ENCODE peak calls at places on chromosomes 1 and 21, in four cellular contexts. I is IMR-90, G is endothelial cell of umbilical vein, M is K562. O is an unnamed sample.
A peak's percentile ranks its signal among the peaks of the same experiment; 100 is the strongest.

GRCh38 chr1:14869197-14869596 is 270.7 kb downstream of the KAZN start:
- DNase-seq in G (no peak), M (no peak), I (peak; percentile 3), O (no peak)

GRCh38 chr1:232620356-232620841 is 9.5 kb downstream of the SIPA1L2 start:
- DNase-seq in M (peak; percentile 8), I (peak; percentile 71), G (peak; percentile 88), O (no peak)

GRCh38 chr1:152870831-152871730 is 7.0 kb upstream of the SMCP start:
- DNase-seq in G (peak; percentile 12), I (peak; percentile 1), M (peak; percentile 51), O (no peak)

GRCh38 chr1:157137773-157138219 is 399 bp downstream of the ETV3 start:
- DNase-seq in G (no peak), M (no peak), I (no peak), O (no peak)

GRCh38 chr1:87887095-87887494 is 558.4 kb downstream of the LMO4 start:
- DNase-seq in I (no peak), G (no peak), M (no peak), O (no peak)

GRCh38 chr1:42146916-42147320 is 6.3 kb upstream of the GUCA2B start:
- DNase-seq in I (peak; percentile 45), G (peak; percentile 49), M (peak; percentile 77), O (no peak)

GRCh38 chr21:43291347-43291950 is 122.6 kb downstream of the CRYAA start:
- DNase-seq in M (no peak), I (no peak), G (no peak), O (no peak)

GRCh38 chr21:8993943-8994639 is 1527.3 kb upstream of the TPTE start:
- DNase-seq in G (peak; percentile 16), I (no peak), M (peak; percentile 80), O (no peak)

GRCh38 chr1:116569776-116570357 is 959 bp downstream of the CD58 start:
- DNase-seq in G (no peak), I (no peak), M (peak; percentile 89), O (no peak)

GRCh38 chr1:60895167-60896124 is 186.9 kb upstream of the NFIA start:
- DNase-seq in G (no peak), M (peak; percentile 41), I (no peak), O (no peak)

GRCh38 chr21:10521091-10521598 is at the start of gene TPTE:
- DNase-seq in G (no peak), M (no peak), I (no peak), O (no peak)

GRCh38 chr1:239389703-239390102 is 3.3 kb downstream of the CHRM3 start:
- DNase-seq in I (no peak), M (no peak), G (no peak), O (no peak)

GRCh38 chr1:87091425-87091824 is 177.0 kb downstream of the HS2ST1 start:
- DNase-seq in M (no peak), I (no peak), G (no peak), O (no peak)

GRCh38 chr1:32426489-32427255 is 32.4 kb upstream of the BSDC1 start:
- DNase-seq in G (no peak), I (no peak), M (no peak), O (no peak)

GRCh38 chr1:53722025-53722424 is 16.9 kb downstream of the GLIS1 start:
- DNase-seq in M (no peak), G (no peak), I (peak; percentile 48), O (no peak)

GRCh38 chr1:24349891-24350290 is 30.7 kb downstream of the GRHL3 start:
- DNase-seq in M (no peak), G (no peak), I (peak; percentile 51), O (no peak)

GRCh38 chr1:182889997-182890396 is 50.9 kb downstream of the DHX9 start:
- DNase-seq in M (peak; percentile 16), I (no peak), G (no peak), O (no peak)

GRCh38 chr1:63721531-63722189 is 52.2 kb upstream of the ROR1 start:
- DNase-seq in I (peak; percentile 66), M (no peak), G (no peak), O (no peak)

GRCh38 chr1:4268262-4268889 is 368.3 kb upstream of the C1orf174 start:
- DNase-seq in M (no peak), I (no peak), G (no peak), O (no peak)

GRCh38 chr1:15739745-15740144 is 2.6 kb upstream of the TMEM82 start:
- DNase-seq in I (no peak), M (peak; percentile 32), G (no peak), O (no peak)

GRCh38 chr1:28582248-28582615 is 9.8 kb upstream of the RAB42 start:
- DNase-seq in I (no peak), G (peak; percentile 66), M (no peak), O (no peak)

GRCh38 chr1:42966688-42967609 is 8.3 kb upstream of the SLC2A1 start:
- DNase-seq in I (peak; percentile 96), M (peak; percentile 85), G (peak; percentile 45), O (no peak)

GRCh38 chr1:64540265-64540791 is 70.4 kb downstream of the CACHD1 start:
- DNase-seq in I (no peak), G (peak; percentile 81), M (no peak), O (no peak)

GRCh38 chr1:172121071-172121717 is 279.9 kb downstream of the DNM3 start:
- DNase-seq in M (no peak), I (no peak), G (no peak), O (no peak)

GRCh38 chr1:172122381-172122780 is 281.1 kb downstream of the DNM3 start:
- DNase-seq in G (no peak), M (no peak), I (no peak), O (no peak)

GRCh38 chr1:172125250-172125649 is 284.0 kb downstream of the DNM3 start:
- DNase-seq in M (no peak), I (no peak), G (no peak), O (no peak)

GRCh38 chr1:172120381-172120780 is 279.1 kb downstream of the DNM3 start:
- DNase-seq in G (no peak), I (no peak), M (no peak), O (peak; percentile 23)

GRCh38 chr1:172125812-172126430 is 284.6 kb downstream of the DNM3 start:
- DNase-seq in I (no peak), M (no peak), G (no peak), O (no peak)
- TF ChIP-seq FOS in I (no peak), M (no peak), G (no peak), O (no peak)

GRCh38 chr1:203526572-203526971 is 32.6 kb downstream of the OPTC start:
- DNase-seq in G (no peak), I (no peak), M (no peak), O (no peak)
- TF ChIP-seq FOS in G (no peak), I (no peak), M (no peak), O (no peak)

DNA sequence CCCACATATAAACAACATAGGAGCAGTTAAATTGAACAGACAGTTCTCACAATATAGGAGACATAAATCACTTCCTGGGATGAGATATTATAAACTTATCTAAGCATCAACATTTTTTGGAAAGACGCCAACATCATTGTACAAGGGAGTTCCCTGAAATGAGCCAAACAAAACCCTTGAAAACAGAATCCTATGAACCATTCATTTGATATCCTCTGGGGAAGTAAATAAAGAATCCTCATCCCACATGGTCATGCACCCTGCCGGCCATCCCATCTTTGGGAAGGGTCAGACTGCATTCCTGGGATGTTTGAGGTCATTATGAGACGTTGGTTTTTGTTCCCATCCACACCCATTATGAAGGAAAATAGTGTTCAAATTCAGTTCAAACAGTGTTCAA is 111.8 kb upstream of the USP25 start:
- DNase-seq in M (no peak), G (peak; percentile 16), I (peak; percentile 21), O (no peak)
- TF ChIP-seq FOS in M (no peak), G (no peak), I (no peak), O (no peak)

DNA sequence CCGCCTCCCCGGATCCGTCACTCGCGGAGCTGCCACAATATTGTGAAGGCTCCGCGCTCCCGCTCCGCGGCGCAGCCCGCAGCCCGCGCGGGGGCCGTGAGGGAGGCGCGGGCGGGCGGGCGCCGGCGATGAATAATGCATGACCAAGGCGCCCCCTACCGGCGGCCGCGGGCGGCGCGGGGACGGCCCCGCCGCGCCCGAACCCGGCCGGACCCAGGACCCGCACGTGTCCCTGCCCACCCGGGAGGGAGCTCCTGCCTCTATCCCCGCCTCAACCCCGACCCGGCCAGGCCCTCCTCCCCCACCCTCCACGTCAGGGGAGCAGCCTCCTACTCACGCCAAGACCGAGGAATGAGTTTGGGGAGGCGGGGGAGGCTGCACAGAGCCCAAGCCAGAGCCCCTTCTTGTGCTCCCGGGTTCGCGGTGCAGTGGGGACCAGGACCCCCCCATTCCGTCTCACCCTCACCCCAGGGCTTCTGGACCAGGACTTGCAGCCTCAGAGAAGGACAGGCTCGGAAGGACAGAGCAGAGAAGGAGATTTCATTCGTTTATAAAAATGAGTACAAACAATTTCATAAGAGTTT is 70.8 kb upstream of the CASZ1 start:
- DNase-seq in G (peak; percentile 22), I (peak; percentile 18), M (peak; percentile 78), O (no peak)
- TF ChIP-seq FOS in G (no peak), I (no peak), M (no peak), O (no peak)

DNA sequence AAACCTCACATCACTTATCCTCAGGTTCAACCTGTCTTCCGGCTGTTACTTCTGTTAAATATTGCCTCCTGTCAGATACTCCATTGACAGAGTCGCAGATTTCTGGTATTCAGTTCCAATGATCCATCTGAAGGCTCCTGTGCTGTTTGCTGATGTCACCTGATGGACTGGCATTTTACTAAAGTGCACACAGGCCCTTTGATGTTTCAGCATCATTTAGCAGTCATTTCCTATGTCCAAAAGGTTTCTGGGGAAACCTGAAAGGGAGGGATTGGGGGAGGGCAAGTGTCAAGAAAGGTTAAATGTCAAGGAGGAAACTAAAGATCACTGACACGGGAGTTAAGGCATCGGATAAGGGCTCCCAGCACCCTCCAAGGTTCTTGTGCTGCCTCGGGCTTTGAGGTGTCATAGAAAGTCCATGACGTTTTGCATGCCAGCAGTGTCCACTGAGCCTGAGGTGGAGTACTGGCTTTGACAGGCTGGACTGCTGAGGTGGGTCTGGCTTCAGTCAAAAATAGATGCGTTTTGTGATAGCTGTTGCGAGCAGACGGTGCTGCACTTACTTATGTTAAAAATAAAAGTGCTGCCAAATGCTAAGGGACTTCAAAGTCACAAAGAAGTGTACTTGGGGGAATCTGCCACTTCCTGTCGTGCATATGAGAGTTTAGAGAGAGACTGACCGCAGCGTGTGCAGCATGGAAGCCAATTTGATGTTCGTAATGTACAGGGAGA is 30.8 kb downstream of the XCL2 start:
- DNase-seq in G (no peak), M (no peak), I (no peak), O (no peak)
- TF ChIP-seq FOS in G (no peak), M (no peak), I (no peak), O (no peak)

DNA sequence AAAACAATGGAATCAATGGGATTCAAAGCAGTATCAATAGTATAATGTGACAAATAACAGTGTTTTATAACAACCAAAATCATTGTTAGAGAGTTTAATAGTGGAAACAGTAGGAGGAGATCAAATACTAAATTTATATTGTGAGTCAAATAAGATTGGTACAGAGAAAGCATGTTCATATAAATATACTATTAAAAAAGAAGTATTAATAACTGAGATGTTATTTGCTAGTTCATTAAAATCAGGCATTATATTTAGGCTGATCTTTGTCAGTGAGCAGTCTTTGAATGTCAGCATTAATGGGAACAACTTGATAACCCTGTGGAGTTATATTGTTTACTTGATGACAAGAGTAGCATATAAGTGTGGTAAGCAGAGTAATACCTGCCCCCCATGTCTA is 30.6 kb downstream of the PRKAA2 start:
- DNase-seq in G (no peak), I (no peak), M (no peak), O (no peak)
- TF ChIP-seq FOS in G (no peak), I (no peak), M (no peak), O (no peak)

GRCh38 chr1:219317762-219318353 is 144.2 kb downstream of the LYPLAL1 start:
- DNase-seq in M (peak; percentile 40), I (no peak), G (peak; percentile 44), O (no peak)
- TF ChIP-seq FOS in M (no peak), I (no peak), G (no peak), O (no peak)